ENCODE peak calls at places on chromosomes 16 and 17, in four cellular contexts. X is GM12878, U is K562, V is HepG2. J is an unnamed sample.

GRCh38 chr16:12091569-12092346 is 115.2 kb downstream of the SNX29 start:
- DNase-seq in X (no peak), U (peak), V (no peak), J (no peak)

GRCh38 chr16:27843800-27844199 is 219.7 kb downstream of the GSG1L start:
- DNase-seq in X (no peak), U (no peak), V (no peak), J (no peak)

GRCh38 chr16:82832861-82833260 is 206.1 kb downstream of the CDH13 start:
- DNase-seq in X (no peak), U (no peak), V (no peak), J (no peak)

GRCh38 chr16:66473654-66474519 is 46.8 kb downstream of the BEAN1 start:
- DNase-seq in X (no peak), U (no peak), V (no peak), J (no peak)

GRCh38 chr17:59859444-59860025 is 33.2 kb downstream of the TUBD1 start:
- DNase-seq in X (no peak), U (peak), V (peak), J (no peak)

GRCh38 chr16:70591609-70592008 is 54.8 kb upstream of the IL34 start:
- DNase-seq in X (no peak), U (no peak), V (no peak), J (no peak)

GRCh38 chr16:75304521-75305363 is 53.3 kb upstream of the BCAR1 start:
- DNase-seq in X (no peak), U (peak), V (peak), J (no peak)

GRCh38 chr17:48597775-48598631 is 4.4 kb upstream of the HOXB5 start:
- DNase-seq in X (no peak), U (no peak), V (no peak), J (no peak)

GRCh38 chr16:73047221-73047535 is 750 bp downstream of the ZFHX3 start:
- DNase-seq in X (no peak), U (no peak), V (no peak), J (no peak)

DNA sequence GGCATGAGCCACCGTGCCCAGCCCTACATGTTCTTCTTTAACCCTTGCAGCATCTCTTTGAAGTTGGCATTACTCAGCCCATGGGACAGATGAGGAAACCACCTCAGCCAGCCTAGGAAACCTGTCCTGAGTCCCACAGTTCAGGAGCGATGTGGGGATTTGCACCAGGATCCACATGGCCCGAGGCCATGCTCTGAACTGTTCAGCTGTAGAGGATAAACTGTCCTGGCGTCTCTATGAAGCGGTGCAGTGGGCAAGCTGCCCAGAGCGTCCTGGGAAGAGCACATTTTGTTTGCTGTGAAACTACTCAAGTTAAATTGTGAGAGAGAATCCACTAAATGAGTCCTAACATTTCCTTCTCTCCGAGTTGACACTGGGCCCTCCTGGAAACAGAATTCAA is 276.7 kb upstream of the TNRC6C start:
- DNase-seq in X (no peak), U (no peak), V (no peak), J (no peak)
- TF ChIP-seq MAX in X (no peak), U (no peak), V (no peak), J (no peak)

GRCh38 chr17:21376585-21376834 is 353 bp downstream of the KCNJ12 start:
- DNase-seq in X (no peak), U (no peak), V (no peak), J (no peak)

GRCh38 chr17:21374455-21375161 is 1.5 kb upstream of the KCNJ12 start:
- DNase-seq in X (no peak), U (no peak), V (no peak), J (no peak)

GRCh38 chr17:21376835-21377690 is 906 bp downstream of the KCNJ12 start:
- DNase-seq in X (no peak), U (no peak), V (no peak), J (peak)

GRCh38 chr17:21375162-21375560 is 996 bp upstream of the KCNJ12 start:
- DNase-seq in X (no peak), U (no peak), V (no peak), J (no peak)

DNA sequence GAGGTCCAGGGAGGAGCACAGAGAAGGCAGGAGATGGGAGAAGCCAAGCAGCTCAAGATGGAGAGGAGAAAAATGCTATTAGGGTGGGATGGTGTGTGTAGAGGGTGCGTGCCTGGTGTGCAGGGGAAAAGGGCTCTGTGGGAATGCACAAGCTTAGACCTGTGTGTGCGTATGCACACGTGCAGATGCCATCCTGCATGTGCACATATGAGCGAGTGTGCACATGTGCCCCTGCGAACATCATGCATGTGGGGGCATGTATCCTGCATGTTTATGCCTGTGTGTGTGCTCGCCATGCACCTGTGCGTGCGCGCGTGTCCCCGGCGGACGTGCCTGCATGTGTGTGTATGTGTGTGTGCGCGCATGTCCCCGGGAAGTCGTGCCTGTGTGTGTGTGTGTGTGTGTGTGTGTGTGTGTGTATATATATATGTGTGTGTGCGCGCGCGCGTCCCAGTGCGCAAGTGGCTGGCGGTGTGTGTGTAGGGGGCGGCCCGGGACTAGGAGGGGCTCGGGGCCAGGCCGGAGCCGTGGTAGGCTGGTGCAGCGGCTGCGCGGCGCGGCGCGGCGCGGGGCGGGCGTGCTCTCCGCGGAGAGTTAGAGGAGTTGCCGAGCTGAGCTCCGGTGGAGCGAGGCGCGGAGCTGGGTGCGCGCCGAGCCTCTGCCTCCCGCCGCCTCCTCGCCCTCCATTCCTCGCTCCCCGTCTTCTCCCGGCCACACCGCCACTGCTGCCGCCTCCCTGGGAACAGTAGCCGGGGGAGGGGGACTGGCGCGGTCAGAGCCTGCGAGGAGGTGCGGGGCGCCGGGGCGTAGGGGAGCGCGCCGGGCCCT is at the start of gene KCNJ12:
- DNase-seq in X (no peak), U (peak), V (no peak), J (peak)
- TF ChIP-seq SP1 in X (no peak), U (no peak), V (no peak), J (no peak)

DNA sequence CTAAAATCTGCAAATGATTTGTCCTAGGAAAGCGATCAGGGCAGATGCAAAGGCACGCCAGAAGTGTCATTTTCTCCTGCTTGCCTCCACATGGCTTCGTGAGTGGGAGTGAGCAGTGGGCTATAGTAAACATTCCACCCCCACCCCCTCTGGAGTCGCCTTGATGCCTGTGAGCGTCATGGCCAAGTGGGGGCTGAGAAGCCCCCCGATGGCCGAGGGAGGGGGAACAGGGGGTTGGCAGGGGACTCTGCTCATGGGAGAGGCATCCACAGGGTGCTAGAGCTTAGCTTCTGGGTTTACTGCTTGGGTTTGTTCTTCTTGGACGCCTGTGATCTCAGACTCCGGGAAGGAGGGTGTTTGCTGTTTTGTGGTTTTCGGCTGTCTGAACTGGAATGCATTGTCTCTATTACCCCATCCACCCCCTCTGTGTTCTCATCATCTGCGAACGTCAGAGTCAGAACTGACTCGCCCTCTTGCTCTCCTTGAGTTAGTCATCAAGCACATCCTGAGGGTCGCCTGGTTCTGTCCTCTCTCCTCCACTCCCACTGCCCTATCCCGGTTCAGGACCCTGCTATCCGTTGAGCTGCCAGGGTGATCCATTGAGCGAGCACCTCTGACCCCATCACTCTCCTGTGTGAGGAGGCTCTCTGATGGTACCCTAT is 15.4 kb downstream of the TNS4 start:
- DNase-seq in X (no peak), U (peak), V (peak), J (no peak)
- TF ChIP-seq ETV6 in X (no peak), U (no peak), V (no peak), J (no peak)

GRCh38 chr17:70137451-70138230 is 31.7 kb upstream of the KCNJ2 start:
- DNase-seq in X (peak), U (no peak), V (no peak), J (no peak)
- TF ChIP-seq MAX in X (no peak), U (no peak), V (no peak), J (no peak)

GRCh38 chr17:6994666-6995246 is 1.1 kb upstream of the ALOX12 start:
- DNase-seq in X (no peak), U (peak), V (no peak), J (no peak)
- TF ChIP-seq SP1 in X (no peak), U (no peak), V (no peak), J (no peak)

GRCh38 chr16:31487720-31488629 is 5.1 kb downstream of the SLC5A2 start:
- DNase-seq in X (no peak), U (no peak), V (no peak), J (peak)
- TF ChIP-seq ETV6 in X (no peak), U (no peak), V (no peak), J (no peak)

GRCh38 chr17:17812211-17813054 is 24.4 kb downstream of the SREBF1 start:
- DNase-seq in X (no peak), U (peak), V (peak), J (peak)
- TF ChIP-seq MAX in X (peak), U (peak), V (peak), J (peak)